ENCODE peak calls at places on chromosomes 6 and 20, in five cellular contexts. B is body of pancreas, Q is GM12892, R is ovary, M is gastrocnemius medialis. S is an unnamed sample.
A peak's percentile ranks its signal among the peaks of the same experiment; 100 is the strongest.

GRCh38 chr20:37042986-37043972 is 52.5 kb downstream of the RBL1 start:
- DNase-seq in M (no peak), Q (peak; percentile 17), B (peak; percentile 3), R (no peak), S (no peak)

GRCh38 chr20:32681175-32682084 is 7.7 kb upstream of the C20orf203 start:
- DNase-seq in B (no peak), Q (no peak), M (no peak), R (no peak), S (peak; percentile 51)

GRCh38 chr20:44080646-44081267 is 106.2 kb downstream of the JPH2 start:
- DNase-seq in B (peak; percentile 81), M (peak; percentile 57), R (peak; percentile 79), Q (peak; percentile 71), S (peak; percentile 66)

GRCh38 chr6:77620290-77620882 is 32.5 kb upstream of the MEI4 start:
- DNase-seq in M (no peak), R (no peak), Q (no peak), B (peak; percentile 22), S (no peak)

GRCh38 chr20:16459019-16459700 is 114.1 kb downstream of the KIF16B start:
- DNase-seq in M (peak; percentile 63), B (peak; percentile 38), R (peak; percentile 56), Q (no peak), S (peak; percentile 27)

GRCh38 chr6:130872250-130873095 is 45.3 kb downstream of the SMLR1 start:
- DNase-seq in B (peak; percentile 66), Q (no peak), M (peak; percentile 29), R (peak; percentile 83), S (peak; percentile 4)

GRCh38 chr6:85464722-85465150 is 14.9 kb downstream of the NT5E start:
- DNase-seq in Q (no peak), R (no peak), M (no peak), B (no peak), S (peak; percentile 54)

GRCh38 chr6:134744301-134744700 is 205.6 kb downstream of the ALDH8A1 start:
- DNase-seq in M (no peak), Q (no peak), B (no peak), R (no peak), S (no peak)

GRCh38 chr6:47278545-47278944 is 31.2 kb downstream of the TNFRSF21 start:
- DNase-seq in B (no peak), R (no peak), Q (no peak), M (no peak), S (no peak)

GRCh38 chr6:153215242-153215641 is 84.2 kb upstream of the RGS17 start:
- DNase-seq in M (no peak), R (no peak), Q (no peak), B (no peak), S (no peak)

GRCh38 chr6:146814148-146814750 is 215.5 kb downstream of the ADGB start:
- DNase-seq in R (no peak), M (no peak), Q (no peak), B (no peak), S (no peak)

GRCh38 chr20:53622247-53623114 is 28.8 kb upstream of the ZNF217 start:
- DNase-seq in Q (no peak), M (no peak), B (peak; percentile 27), R (no peak), S (no peak)

GRCh38 chr20:23022849-23023248 is 12.3 kb upstream of the SSTR4 start:
- DNase-seq in R (no peak), B (no peak), M (no peak), Q (no peak), S (no peak)

GRCh38 chr6:77173472-77174074 is 289.7 kb downstream of the HTR1B start:
- DNase-seq in B (no peak), Q (no peak), M (no peak), R (no peak), S (no peak)

GRCh38 chr6:32116674-32117073 is 7.5 kb upstream of the TNXB start:
- DNase-seq in B (no peak), Q (no peak), R (no peak), M (no peak), S (no peak)

GRCh38 chr6:41426438-41426851 is 91.0 kb downstream of the NCR2 start:
- DNase-seq in B (no peak), R (no peak), Q (no peak), M (no peak), S (no peak)

GRCh38 chr6:18293192-18293904 is 29.0 kb upstream of the DEK start:
- DNase-seq in M (no peak), Q (no peak), B (no peak), R (no peak), S (peak; percentile 50)

GRCh38 chr6:164331026-164331425 is 916.5 kb downstream of the QKI start:
- DNase-seq in M (no peak), B (no peak), R (no peak), Q (no peak), S (no peak)

GRCh38 chr6:83920017-83920416 is 60.5 kb downstream of the CYB5R4 start:
- DNase-seq in B (no peak), R (no peak), M (no peak), Q (no peak), S (no peak)

GRCh38 chr6:87481936-87482335 is 9.2 kb downstream of the SLC35A1 start:
- DNase-seq in M (no peak), B (no peak), Q (no peak), R (no peak), S (no peak)

GRCh38 chr6:46832816-46833215 is 39.6 kb downstream of the MEP1A start:
- DNase-seq in Q (no peak), M (no peak), B (no peak), R (no peak), S (no peak)

GRCh38 chr6:34218691-34219090 is 18.0 kb upstream of the HMGA1 start:
- DNase-seq in Q (no peak), M (no peak), B (no peak), R (no peak), S (no peak)

GRCh38 chr6:46612645-46613044 is 40.0 kb downstream of the CYP39A1 start:
- DNase-seq in R (no peak), B (no peak), Q (no peak), M (no peak), S (no peak)

GRCh38 chr20:44309763-44310663 is 989 bp downstream of the FITM2 start:
- DNase-seq in M (peak; percentile 46), B (peak; percentile 28), Q (no peak), R (peak; percentile 58), S (peak; percentile 47)

GRCh38 chr20:35277531-35278395 is at the start of gene MMP24OS:
- DNase-seq in M (peak; percentile 90), Q (peak; percentile 94), B (peak; percentile 91), R (peak; percentile 93), S (peak; percentile 83)

GRCh38 chr20:35275741-35276251 is 2.1 kb downstream of the MMP24OS start:
- DNase-seq in B (no peak), Q (no peak), M (no peak), R (no peak), S (no peak)

GRCh38 chr20:35277127-35277526 is 795 bp downstream of the MMP24OS start:
- DNase-seq in R (no peak), Q (no peak), M (no peak), B (no peak), S (no peak)

GRCh38 chr20:35274172-35275092 is 3.5 kb downstream of the MMP24OS start:
- DNase-seq in M (no peak), B (no peak), R (no peak), Q (no peak), S (no peak)

GRCh38 chr20:35276408-35276807 is 1.5 kb downstream of the MMP24OS start:
- DNase-seq in R (no peak), B (no peak), Q (no peak), M (no peak), S (no peak)
- TF ChIP-seq POLR2A in R (no peak), B (no peak), Q (no peak), M (no peak), S (no peak)

GRCh38 chr6:2245103-2245953 is at the start of gene GMDS:
- DNase-seq in M (peak; percentile 78), Q (peak; percentile 94), R (peak; percentile 91), B (peak; percentile 91), S (peak; percentile 94)
- TF ChIP-seq POLR2A in M (peak; percentile 91), Q (peak; percentile 91), R (peak; percentile 63), B (peak; percentile 99), S (peak; percentile 67)

DNA sequence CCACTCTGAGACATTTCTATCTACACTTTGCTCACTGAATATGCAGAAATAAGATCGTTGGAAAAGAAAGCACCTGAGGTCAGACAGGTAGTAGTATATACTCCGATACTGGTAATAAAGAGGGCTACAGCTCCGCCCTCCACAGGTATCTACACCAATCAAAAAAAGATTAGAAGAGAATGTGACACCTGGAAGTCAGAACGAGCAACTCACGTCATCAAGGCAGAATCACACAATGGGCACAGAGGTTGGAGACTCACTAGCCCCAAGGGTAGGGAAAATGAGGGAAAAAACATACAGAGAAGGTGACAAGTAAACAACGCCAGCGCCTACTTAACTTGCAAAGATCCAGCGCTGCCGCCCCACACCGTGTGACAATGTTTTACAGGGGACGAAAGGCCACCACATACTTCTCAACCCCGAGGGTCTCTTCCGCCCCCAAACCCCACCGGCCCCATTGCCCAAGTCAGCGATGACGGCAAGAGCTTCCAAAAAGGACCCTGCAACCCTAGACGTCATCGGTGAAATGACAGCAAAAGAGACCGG is 656 bp downstream of the LMBRD1 start:
- DNase-seq in R (no peak), Q (no peak), B (peak; percentile 87), M (peak; percentile 38), S (no peak)
- TF ChIP-seq POLR2A in R (no peak), Q (no peak), B (peak; percentile 71), M (no peak), S (no peak)

DNA sequence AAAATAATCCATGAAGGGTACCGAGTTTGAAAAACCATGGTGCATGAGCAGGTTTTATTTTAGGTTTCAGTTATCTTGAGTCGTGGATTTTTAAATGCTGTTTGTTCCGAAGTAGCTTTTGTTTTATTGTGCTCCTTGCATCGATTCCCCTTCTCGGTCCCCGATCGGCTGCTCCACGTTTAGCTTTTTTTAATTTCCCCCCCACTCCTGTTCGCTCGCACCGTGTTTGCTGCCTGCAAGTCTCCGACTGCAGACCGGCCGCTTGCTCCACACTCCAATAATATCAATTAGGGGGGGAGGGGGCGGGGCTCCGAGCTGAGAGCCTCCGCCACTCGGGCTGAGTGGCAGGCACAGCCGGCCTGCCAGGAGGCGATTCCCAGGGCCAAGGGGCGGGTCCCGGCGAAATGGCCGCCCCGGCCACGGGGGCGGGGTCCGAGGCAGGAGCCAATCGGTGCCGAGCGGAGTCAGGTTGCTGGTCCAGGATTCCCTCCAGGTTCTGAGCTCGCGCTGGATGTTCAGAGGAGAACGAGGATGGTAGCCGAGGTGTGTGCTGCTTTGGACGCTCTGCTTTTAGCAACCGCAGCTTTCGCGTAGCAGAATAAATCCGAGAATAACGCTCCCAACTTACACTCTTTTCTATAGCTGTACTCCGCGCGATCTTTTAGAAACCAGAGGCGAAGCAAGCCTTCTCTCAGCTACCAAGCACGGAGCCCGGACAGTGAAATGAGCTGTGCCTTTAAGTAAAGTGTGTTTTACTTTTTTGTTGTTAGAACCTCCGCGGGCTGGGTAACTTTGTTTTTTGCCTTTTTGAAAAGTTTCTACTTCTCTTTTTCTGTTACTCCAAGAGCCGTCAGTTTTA is at the start of gene EPHA7:
- DNase-seq in Q (peak; percentile 22), R (peak; percentile 98), B (peak; percentile 94), M (peak; percentile 80), S (no peak)
- TF ChIP-seq POLR2A in Q (no peak), R (peak; percentile 34), B (no peak), M (no peak), S (no peak)

S was measured in H54.